ENCODE peak calls at places on chromosome 18, in four cellular contexts. X, K, T and Y are unnamed samples.

GRCh38 chr18:13726228-13726971 is at the start of the genes FAM210A and RNMT:
- DNase-seq in T (peak; percentile 95), X (peak; percentile 91), K (peak; percentile 93), Y (peak; percentile 96)

GRCh38 chr18:6874316-6874715 is 144.8 kb downstream of the ARHGAP28 start:
- DNase-seq in K (no peak), X (no peak), T (no peak), Y (no peak)

GRCh38 chr18:67672142-67672541 is 155.6 kb upstream of the DSEL start:
- DNase-seq in X (no peak), K (no peak), T (no peak), Y (no peak)

GRCh38 chr18:24731158-24731557 is 270.7 kb downstream of the HRH4 start:
- DNase-seq in K (no peak), T (no peak), X (no peak), Y (no peak)

GRCh38 chr18:75282746-75283145 is 72.1 kb downstream of the TSHZ1 start:
- DNase-seq in T (no peak), K (no peak), X (no peak), Y (no peak)

GRCh38 chr18:36398419-36398818 is 100.9 kb downstream of the FHOD3 start:
- DNase-seq in T (no peak), K (no peak), X (no peak), Y (no peak)

GRCh38 chr18:33960393-33960792 is 264.3 kb downstream of the NOL4 start:
- DNase-seq in T (no peak), X (no peak), K (no peak), Y (no peak)

GRCh38 chr18:78736015-78736690 is 243.5 kb upstream of the SALL3 start:
- DNase-seq in T (no peak), K (no peak), X (no peak), Y (no peak)

GRCh38 chr18:46756559-46757201 is at the start of gene ST8SIA5:
- DNase-seq in T (no peak), X (no peak), K (no peak), Y (peak; percentile 59)

GRCh38 chr18:12028674-12029073 is 47.4 kb downstream of the IMPA2 start:
- DNase-seq in X (no peak), K (no peak), T (no peak), Y (no peak)

GRCh38 chr18:12027480-12027879 is 46.2 kb downstream of the IMPA2 start:
- DNase-seq in K (no peak), T (no peak), X (no peak), Y (peak; percentile 53)

GRCh38 chr18:12026562-12026961 is 45.3 kb downstream of the IMPA2 start:
- DNase-seq in T (peak; percentile 80), K (no peak), X (no peak), Y (peak; percentile 62)

GRCh38 chr18:12027046-12027445 is 45.7 kb downstream of the IMPA2 start:
- DNase-seq in T (peak; percentile 88), K (no peak), X (no peak), Y (peak; percentile 74)

GRCh38 chr18:12028040-12028628 is 46.8 kb downstream of the IMPA2 start:
- DNase-seq in X (no peak), K (peak; percentile 37), T (no peak), Y (no peak)
- H3K4me3 ChIP-seq in X (no peak overlapping the region), K (no peak overlapping the region), T (no peak overlapping the region), Y (no peak overlapping the region)

DNA sequence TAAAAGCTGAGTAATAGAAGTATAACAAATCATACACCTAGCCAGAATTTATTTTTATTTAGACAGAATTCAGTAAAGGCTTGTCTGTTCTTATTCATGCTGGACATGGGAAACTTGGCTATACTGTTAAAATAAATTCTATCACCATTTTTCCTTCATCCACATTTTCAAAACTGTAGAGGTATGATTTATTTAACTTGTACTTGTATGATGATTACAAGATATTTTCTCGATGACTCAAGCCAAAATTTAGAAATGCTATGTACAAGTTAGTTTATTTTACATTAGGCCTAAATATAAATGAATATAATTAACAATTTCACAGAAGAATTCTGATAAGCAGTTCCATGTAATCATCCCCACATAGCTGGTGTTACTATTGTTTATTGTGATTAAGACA is 194.8 kb upstream of the DOK6 start:
- DNase-seq in K (no peak), X (no peak), T (no peak), Y (no peak)
- H3K4me1 ChIP-seq in K (no peaks in the 10 kb centered on the region), X (no peaks in the 10 kb centered on the region), T (no peaks in the 10 kb centered on the region), Y (no peaks in the 10 kb centered on the region)

GRCh38 chr18:44804033-44804432 is 123.3 kb downstream of the SETBP1 start:
- DNase-seq in K (no peak), X (no peak), T (no peak), Y (no peak)

GRCh38 chr18:44805176-44805575 is 124.5 kb downstream of the SETBP1 start:
- DNase-seq in T (no peak), K (no peak), X (no peak), Y (no peak)

GRCh38 chr18:44802508-44802907 is 121.8 kb downstream of the SETBP1 start:
- DNase-seq in T (no peak), K (no peak), X (no peak), Y (no peak)

GRCh38 chr18:44801796-44802195 is 121.1 kb downstream of the SETBP1 start:
- DNase-seq in X (no peak), K (no peak), T (no peak), Y (no peak)

DNA sequence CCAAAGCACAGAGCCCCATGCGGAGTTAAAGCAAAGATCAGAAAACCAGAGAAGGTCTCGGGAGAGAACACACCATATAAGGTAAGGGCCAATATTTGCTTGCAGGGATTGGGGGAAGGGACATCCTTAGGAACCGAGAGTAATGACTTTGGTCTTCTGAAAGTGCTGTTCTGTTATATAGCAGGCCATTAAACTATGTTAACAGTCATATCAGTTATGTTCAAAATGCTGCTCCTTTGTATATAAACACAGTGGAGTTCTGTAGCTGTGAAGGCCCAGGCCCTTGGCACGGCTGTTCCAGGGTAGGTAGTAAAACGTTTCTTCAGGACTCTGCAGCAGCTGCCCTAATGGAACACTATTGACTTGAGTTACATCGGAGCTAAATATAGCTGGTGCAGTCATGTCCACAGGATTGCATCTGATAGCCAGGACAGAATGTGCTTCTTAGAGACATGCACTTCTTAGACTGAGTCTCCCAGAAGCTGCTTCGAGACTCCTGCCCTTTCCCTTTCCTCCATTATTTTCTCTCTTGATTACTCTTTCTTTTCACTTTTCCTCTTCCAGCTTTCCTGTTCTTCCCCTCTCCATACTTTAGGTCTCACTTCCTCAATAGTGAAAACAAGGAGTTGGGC is 122.4 kb downstream of the SETBP1 start:
- DNase-seq in T (peak; percentile 64), K (peak; percentile 87), X (peak; percentile 15), Y (no peak)
- TF ChIP-seq POLR2A in T (peak; percentile 57), K (peak; percentile 49), X (no peak), Y (no peak)

GRCh38 chr18:31042068-31042390 is 513 bp downstream of the DSC3 start:
- DNase-seq in X (no peak), T (no peak), K (no peak), Y (no peak)

GRCh38 chr18:31043709-31044108 is 1.2 kb upstream of the DSC3 start:
- DNase-seq in T (no peak), X (no peak), K (no peak), Y (no peak)

GRCh38 chr18:31041346-31042067 is 1.0 kb downstream of the DSC3 start:
- DNase-seq in X (no peak), T (no peak), K (no peak), Y (no peak)

GRCh38 chr18:31040982-31041345 is 1.6 kb downstream of the DSC3 start:
- DNase-seq in T (no peak), K (no peak), X (no peak), Y (no peak)

GRCh38 chr18:31042391-31043181 is at the start of gene DSC3:
- DNase-seq in X (no peak), T (peak; percentile 14), K (no peak), Y (peak; percentile 73)
- H3K4me3 ChIP-seq in X (peak within 1 kb of the TSS; percentile 43), T (peak within 1 kb of the TSS; percentile 6), K (no peak within 1 kb of the TSS), Y (peak within 1 kb of the TSS; percentile 52)

GRCh38 chr18:79739440-79739778 is 58.3 kb upstream of the KCNG2 start:
- DNase-seq in T (no peak), X (no peak), K (no peak), Y (peak; percentile 18)

GRCh38 chr18:79740741-79741700 is 56.7 kb upstream of the KCNG2 start:
- DNase-seq in K (no peak), T (no peak), X (no peak), Y (peak; percentile 36)

GRCh38 chr18:79738565-79739439 is 58.9 kb upstream of the KCNG2 start:
- DNase-seq in T (no peak), X (no peak), K (no peak), Y (peak; percentile 30)

GRCh38 chr18:79744625-79745024 is 53.1 kb upstream of the KCNG2 start:
- DNase-seq in K (no peak), X (no peak), T (no peak), Y (no peak)

GRCh38 chr18:79742076-79742475 is 55.7 kb upstream of the KCNG2 start:
- DNase-seq in X (no peak), T (no peak), K (no peak), Y (peak; percentile 42)
- H3K4me1 ChIP-seq in X (no peaks in the 10 kb centered on the region), T (no peaks in the 10 kb centered on the region), K (no peaks in the 10 kb centered on the region), Y (no peaks in the 10 kb centered on the region)